ENCODE peak calls at places on chromosomes 1 and 21, in six cellular contexts. One of them, this sample, is unnamed.
A peak's percentile ranks its signal among the peaks of the same experiment; 100 is the strongest.

GRCh38 chr21:43188181-43188580 is 19.4 kb downstream of the CRYAA start:
- DNase-seq in GM12878: no peak
- DNase-seq in HL-60: no peak
- DNase-seq in stomach: no peak
- DNase-seq in SK-N-SH: no peak
- DNase-seq in endothelial cell of umbilical vein: no peak
- DNase-seq in this sample: peak; percentile 22

GRCh38 chr1:242196101-242196500 is 197.2 kb upstream of the MAP1LC3C start:
- DNase-seq in endothelial cell of umbilical vein: no peak
- DNase-seq in stomach: no peak
- DNase-seq in HL-60: no peak
- DNase-seq in GM12878: no peak
- DNase-seq in SK-N-SH: no peak
- DNase-seq in this sample: no peak

GRCh38 chr21:14630556-14631069 is 84.5 kb upstream of the SAMSN1 start:
- DNase-seq in HL-60: no peak
- DNase-seq in endothelial cell of umbilical vein: no peak
- DNase-seq in SK-N-SH: no peak
- DNase-seq in stomach: no peak
- DNase-seq in GM12878: no peak
- DNase-seq in this sample: no peak

GRCh38 chr1:236489710-236490377 is 33.9 kb upstream of the LGALS8 start:
- DNase-seq in SK-N-SH: peak; percentile 79
- DNase-seq in stomach: peak; percentile 31
- DNase-seq in endothelial cell of umbilical vein: peak; percentile 37
- DNase-seq in HL-60: no peak
- DNase-seq in GM12878: peak; percentile 19
- DNase-seq in this sample: no peak

GRCh38 chr1:42933060-42933586 is 25.5 kb downstream of the SLC2A1 start:
- DNase-seq in SK-N-SH: no peak
- DNase-seq in HL-60: no peak
- DNase-seq in endothelial cell of umbilical vein: no peak
- DNase-seq in stomach: no peak
- DNase-seq in GM12878: no peak
- DNase-seq in this sample: no peak

GRCh38 chr1:192737311-192737710 is 71.5 kb upstream of the RGS2 start:
- DNase-seq in stomach: no peak
- DNase-seq in GM12878: no peak
- DNase-seq in endothelial cell of umbilical vein: no peak
- DNase-seq in SK-N-SH: no peak
- DNase-seq in HL-60: no peak
- DNase-seq in this sample: no peak

GRCh38 chr1:240293706-240294105 is 202.0 kb downstream of the FMN2 start:
- DNase-seq in GM12878: no peak
- DNase-seq in HL-60: no peak
- DNase-seq in endothelial cell of umbilical vein: no peak
- DNase-seq in SK-N-SH: no peak
- DNase-seq in stomach: no peak
- DNase-seq in this sample: no peak

GRCh38 chr1:109788695-109789521 is 25.2 kb upstream of the EPS8L3 start:
- DNase-seq in GM12878: no peak
- DNase-seq in endothelial cell of umbilical vein: no peak
- DNase-seq in HL-60: peak; percentile 87
- DNase-seq in SK-N-SH: peak; percentile 66
- DNase-seq in stomach: peak; percentile 24
- DNase-seq in this sample: peak; percentile 30

GRCh38 chr21:43302769-43303168 is 124.2 kb downstream of the SIK1 start:
- DNase-seq in HL-60: no peak
- DNase-seq in endothelial cell of umbilical vein: no peak
- DNase-seq in SK-N-SH: no peak
- DNase-seq in GM12878: no peak
- DNase-seq in stomach: no peak
- DNase-seq in this sample: no peak

GRCh38 chr1:85321237-85321964 is 45.0 kb upstream of the BCL10 start:
- DNase-seq in SK-N-SH: no peak
- DNase-seq in HL-60: no peak
- DNase-seq in endothelial cell of umbilical vein: peak; percentile 35
- DNase-seq in GM12878: no peak
- DNase-seq in stomach: no peak
- DNase-seq in this sample: no peak

GRCh38 chr1:49294539-49294938 is 517.8 kb upstream of the BEND5 start:
- DNase-seq in stomach: no peak
- DNase-seq in HL-60: no peak
- DNase-seq in endothelial cell of umbilical vein: no peak
- DNase-seq in GM12878: no peak
- DNase-seq in SK-N-SH: no peak
- DNase-seq in this sample: no peak

GRCh38 chr1:2493691-2494322 is 17.7 kb downstream of the PLCH2 start:
- DNase-seq in stomach: no peak
- DNase-seq in endothelial cell of umbilical vein: no peak
- DNase-seq in SK-N-SH: no peak
- DNase-seq in GM12878: no peak
- DNase-seq in HL-60: no peak
- DNase-seq in this sample: no peak

GRCh38 chr1:110337704-110338199 is 1.4 kb upstream of the RBM15 start:
- DNase-seq in SK-N-SH: peak; percentile 34
- DNase-seq in endothelial cell of umbilical vein: no peak
- DNase-seq in GM12878: no peak
- DNase-seq in HL-60: no peak
- DNase-seq in stomach: peak; percentile 53
- DNase-seq in this sample: peak; percentile 54

GRCh38 chr1:15139654-15140350 is 13.7 kb upstream of the TMEM51 start:
- DNase-seq in stomach: peak; percentile 78
- DNase-seq in HL-60: no peak
- DNase-seq in SK-N-SH: peak; percentile 80
- DNase-seq in endothelial cell of umbilical vein: no peak
- DNase-seq in GM12878: no peak
- DNase-seq in this sample: no peak

GRCh38 chr1:220056374-220056773 is 10.1 kb upstream of the EPRS1 start:
- DNase-seq in endothelial cell of umbilical vein: no peak
- DNase-seq in GM12878: no peak
- DNase-seq in HL-60: no peak
- DNase-seq in SK-N-SH: no peak
- DNase-seq in stomach: no peak
- DNase-seq in this sample: no peak

DNA sequence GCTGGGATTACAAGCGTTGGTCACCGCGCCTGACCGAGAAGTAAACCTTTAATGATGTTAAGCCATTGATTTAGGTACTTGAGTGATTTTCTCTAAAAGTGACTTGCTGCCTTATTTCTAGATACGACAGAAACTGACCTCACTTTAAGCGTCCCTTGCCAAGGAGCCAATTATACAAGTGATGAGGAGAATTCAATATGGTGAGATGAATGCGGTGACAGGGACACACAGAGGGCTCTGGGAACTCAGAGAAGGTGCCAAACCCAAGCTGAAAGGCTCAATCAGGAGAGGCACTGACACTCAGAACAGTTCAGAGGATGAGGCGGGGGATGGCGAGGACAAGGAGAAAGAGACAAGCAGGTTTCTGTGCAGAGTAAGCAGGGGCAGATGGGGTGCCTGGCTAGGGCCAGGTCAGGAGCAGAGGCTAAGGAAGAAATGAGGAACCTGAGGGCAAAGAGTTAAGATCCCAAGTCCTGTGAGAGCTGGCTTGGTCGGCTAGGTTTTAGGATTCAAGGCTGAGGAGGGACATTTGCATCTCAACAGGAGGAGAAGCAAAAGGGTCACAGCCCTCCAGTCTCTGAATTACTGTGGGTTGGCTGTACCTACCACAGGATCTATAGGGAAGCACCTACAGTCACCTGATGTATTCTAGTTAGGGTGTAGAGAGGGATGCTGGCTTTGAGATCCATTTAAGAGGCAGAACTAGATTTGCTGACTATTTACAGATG is 83.2 kb upstream of the USP24 start:
- DNase-seq in SK-N-SH: no peak
- DNase-seq in endothelial cell of umbilical vein: no peak
- DNase-seq in GM12878: no peak
- DNase-seq in stomach: no peak
- DNase-seq in HL-60: no peak
- DNase-seq in this sample: no peak
- H3K27ac ChIP-seq in SK-N-SH: no peak overlapping the region
- H3K27ac ChIP-seq in endothelial cell of umbilical vein: no peak overlapping the region
- H3K27ac ChIP-seq in GM12878: no peak overlapping the region
- H3K27ac ChIP-seq in stomach: no peak overlapping the region
- H3K27ac ChIP-seq in HL-60: no peak overlapping the region
- H3K27ac ChIP-seq in this sample: no peak overlapping the region

GRCh38 chr1:154568165-154568815 is 712 bp downstream of the CHRNB2 start:
- DNase-seq in GM12878: no peak
- DNase-seq in endothelial cell of umbilical vein: no peak
- DNase-seq in stomach: no peak
- DNase-seq in HL-60: no peak
- DNase-seq in SK-N-SH: peak; percentile 52
- DNase-seq in this sample: no peak
- TF ChIP-seq POLR2AphosphoS5 in GM12878: no peak
- TF ChIP-seq POLR2AphosphoS5 in endothelial cell of umbilical vein: no peak
- TF ChIP-seq POLR2AphosphoS5 in stomach: no peak
- TF ChIP-seq POLR2AphosphoS5 in HL-60: no peak
- TF ChIP-seq POLR2AphosphoS5 in SK-N-SH: no peak
- TF ChIP-seq POLR2AphosphoS5 in this sample: no peak

DNA sequence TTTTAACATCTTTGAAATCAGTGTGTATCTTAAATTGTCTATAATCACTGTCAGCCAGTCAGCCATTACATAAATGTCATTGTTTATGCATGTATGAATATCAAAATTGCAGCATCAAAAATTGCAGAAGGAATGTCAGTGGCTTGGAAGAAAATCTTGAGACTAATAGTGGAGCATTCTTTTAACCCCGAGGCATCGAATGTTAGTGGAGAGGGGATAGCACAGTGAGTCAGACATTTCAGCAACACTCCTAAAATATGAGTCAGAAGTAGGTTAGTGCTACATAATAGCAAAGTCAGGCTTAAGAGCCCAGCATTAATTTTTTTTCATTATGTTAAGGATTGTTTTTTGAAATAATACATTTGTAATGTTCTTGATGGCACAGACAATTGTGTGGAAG is 45.5 kb downstream of the SNRPE start:
- DNase-seq in GM12878: no peak
- DNase-seq in endothelial cell of umbilical vein: peak; percentile 62
- DNase-seq in SK-N-SH: no peak
- DNase-seq in HL-60: peak; percentile 10
- DNase-seq in stomach: no peak
- DNase-seq in this sample: no peak
- H3K27ac ChIP-seq in GM12878: no peak overlapping the region
- H3K27ac ChIP-seq in endothelial cell of umbilical vein: peak overlapping the region; percentile 33
- H3K27ac ChIP-seq in SK-N-SH: peak overlapping the region; percentile 68
- H3K27ac ChIP-seq in HL-60: no peak overlapping the region
- H3K27ac ChIP-seq in stomach: no peak overlapping the region
- H3K27ac ChIP-seq in this sample: no peak overlapping the region

GRCh38 chr1:156858959-156859522 is at the start of gene INSRR:
- DNase-seq in SK-N-SH: peak; percentile 73
- DNase-seq in GM12878: no peak
- DNase-seq in stomach: no peak
- DNase-seq in HL-60: no peak
- DNase-seq in endothelial cell of umbilical vein: no peak
- DNase-seq in this sample: no peak

GRCh38 chr1:156860113-156860638 is 489 bp upstream of the NTRK1 start:
- DNase-seq in endothelial cell of umbilical vein: peak; percentile 40
- DNase-seq in stomach: peak; percentile 40
- DNase-seq in GM12878: no peak
- DNase-seq in HL-60: no peak
- DNase-seq in SK-N-SH: peak; percentile 87
- DNase-seq in this sample: no peak

GRCh38 chr1:156860639-156861423 is at the start of gene NTRK1:
- DNase-seq in endothelial cell of umbilical vein: peak; percentile 17
- DNase-seq in SK-N-SH: peak; percentile 95
- DNase-seq in GM12878: no peak
- DNase-seq in stomach: peak; percentile 29
- DNase-seq in HL-60: no peak
- DNase-seq in this sample: no peak

GRCh38 chr1:156858555-156858956 is 361 bp downstream of the INSRR start:
- DNase-seq in GM12878: no peak
- DNase-seq in endothelial cell of umbilical vein: no peak
- DNase-seq in SK-N-SH: peak; percentile 80
- DNase-seq in stomach: peak; percentile 42
- DNase-seq in HL-60: no peak
- DNase-seq in this sample: no peak

DNA sequence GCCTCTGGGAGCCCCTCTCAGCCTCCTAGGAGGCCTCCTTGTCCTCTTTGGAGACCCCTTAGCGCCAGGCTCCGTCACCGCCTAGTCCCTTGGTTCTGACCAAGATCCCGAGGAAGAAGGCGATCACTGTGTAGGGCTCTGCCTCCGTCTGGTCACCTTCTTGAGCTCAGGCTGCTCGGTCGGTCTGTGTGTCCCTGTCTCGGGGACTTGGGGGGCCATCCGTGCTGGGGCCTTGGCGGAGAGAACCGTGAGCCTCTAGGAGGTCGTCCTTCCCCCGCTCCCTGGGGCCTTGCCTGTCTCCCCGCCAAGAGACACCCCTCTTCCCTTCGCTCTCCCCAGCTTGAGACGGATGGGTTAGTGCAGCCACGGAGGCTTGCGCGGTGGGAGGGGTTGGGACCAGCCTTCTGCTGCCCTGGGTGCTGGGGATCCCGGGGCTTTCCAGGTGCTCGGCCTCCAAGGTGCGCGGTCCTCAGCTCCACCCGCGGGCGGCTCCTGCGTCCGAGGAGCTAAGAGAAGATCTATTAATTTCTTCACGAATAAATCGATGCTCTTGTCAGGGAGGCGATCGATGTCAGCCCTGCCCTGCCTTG is 701 bp upstream of the INSRR start:
- DNase-seq in HL-60: no peak
- DNase-seq in SK-N-SH: peak; percentile 61
- DNase-seq in stomach: peak; percentile 25
- DNase-seq in endothelial cell of umbilical vein: peak; percentile 39
- DNase-seq in GM12878: no peak
- DNase-seq in this sample: peak; percentile 19
- TF ChIP-seq POLR2AphosphoS5 in HL-60: no peak
- TF ChIP-seq POLR2AphosphoS5 in SK-N-SH: no peak
- TF ChIP-seq POLR2AphosphoS5 in stomach: no peak
- TF ChIP-seq POLR2AphosphoS5 in endothelial cell of umbilical vein: no peak
- TF ChIP-seq POLR2AphosphoS5 in GM12878: no peak
- TF ChIP-seq POLR2AphosphoS5 in this sample: no peak

GRCh38 chr1:160004427-160004826 is 27.4 kb downstream of the PIGM start:
- DNase-seq in endothelial cell of umbilical vein: no peak
- DNase-seq in GM12878: no peak
- DNase-seq in HL-60: no peak
- DNase-seq in stomach: no peak
- DNase-seq in SK-N-SH: no peak
- DNase-seq in this sample: no peak
- H3K27ac ChIP-seq in endothelial cell of umbilical vein: no peak overlapping the region
- H3K27ac ChIP-seq in GM12878: no peak overlapping the region
- H3K27ac ChIP-seq in HL-60: no peak overlapping the region
- H3K27ac ChIP-seq in stomach: no peak overlapping the region
- H3K27ac ChIP-seq in SK-N-SH: no peak overlapping the region
- H3K27ac ChIP-seq in this sample: no peak overlapping the region

DNA sequence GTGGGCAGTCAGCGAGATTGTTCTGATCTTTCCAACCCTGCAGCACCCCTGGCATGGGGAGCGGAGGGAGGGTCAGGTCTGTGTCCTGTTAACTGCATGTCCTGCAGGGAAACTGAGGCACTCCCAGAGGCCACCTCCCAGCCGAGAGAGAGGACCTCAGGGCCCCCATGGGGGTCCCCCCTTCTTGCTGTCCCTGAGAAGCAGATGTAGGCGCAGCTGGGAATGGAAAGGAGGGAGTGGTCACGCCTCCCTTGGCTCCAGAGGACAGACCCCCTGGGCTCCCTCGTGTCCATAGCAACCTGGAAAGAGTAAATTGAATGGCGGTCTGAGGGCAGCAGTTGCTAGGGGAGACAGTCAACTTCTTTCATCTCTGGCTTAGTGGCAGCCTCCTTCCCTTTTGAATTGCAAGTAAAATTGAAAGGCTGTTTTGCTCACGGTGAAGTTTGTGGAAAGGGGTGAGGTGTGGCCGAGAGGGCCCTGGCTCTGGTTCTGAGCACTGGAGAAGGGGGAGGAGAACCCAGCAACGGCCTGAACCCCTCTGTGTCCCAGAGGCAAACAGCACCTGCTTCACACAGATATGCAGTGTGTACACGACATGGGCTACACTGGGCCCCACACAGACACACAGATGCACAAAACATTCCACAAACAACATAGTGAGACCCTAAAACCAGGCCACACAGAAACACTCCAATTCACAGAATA is 4.9 kb downstream of the CROCC start:
- DNase-seq in SK-N-SH: peak; percentile 71
- DNase-seq in GM12878: no peak
- DNase-seq in stomach: no peak
- DNase-seq in HL-60: no peak
- DNase-seq in endothelial cell of umbilical vein: no peak
- DNase-seq in this sample: no peak
- TF ChIP-seq POLR2AphosphoS5 in SK-N-SH: no peak
- TF ChIP-seq POLR2AphosphoS5 in GM12878: no peak
- TF ChIP-seq POLR2AphosphoS5 in stomach: no peak
- TF ChIP-seq POLR2AphosphoS5 in HL-60: no peak
- TF ChIP-seq POLR2AphosphoS5 in endothelial cell of umbilical vein: no peak
- TF ChIP-seq POLR2AphosphoS5 in this sample: no peak